ENCODE peak calls at places on chromosomes 11 and 22, in seven cellular contexts. One of them, this sample, is unnamed.

GRCh38 chr22:20131856-20132685 is 467 bp downstream of the ZDHHC8 start:
- DNase-seq in K562: peak
- DNase-seq in H1: no peak
- DNase-seq in HepG2: no peak
- DNase-seq in SK-N-SH: peak
- DNase-seq in HCT116: no peak
- DNase-seq in GM12878: no peak
- DNase-seq in this sample: no peak

GRCh38 chr11:29623144-29623722 is 393.6 kb downstream of the KCNA4 start:
- DNase-seq in K562: no peak
- DNase-seq in H1: peak
- DNase-seq in HepG2: no peak
- DNase-seq in SK-N-SH: no peak
- DNase-seq in HCT116: no peak
- DNase-seq in GM12878: no peak
- DNase-seq in this sample: no peak

GRCh38 chr22:33851240-33851639 is 69.0 kb downstream of the LARGE1 start:
- DNase-seq in K562: no peak
- DNase-seq in H1: no peak
- DNase-seq in HepG2: no peak
- DNase-seq in SK-N-SH: no peak
- DNase-seq in HCT116: no peak
- DNase-seq in GM12878: no peak
- DNase-seq in this sample: no peak

GRCh38 chr22:19679476-19680099 is 34.7 kb upstream of the SEPTIN5 start:
- DNase-seq in K562: peak
- DNase-seq in H1: no peak
- DNase-seq in HepG2: no peak
- DNase-seq in SK-N-SH: peak
- DNase-seq in HCT116: no peak
- DNase-seq in GM12878: no peak
- DNase-seq in this sample: no peak

GRCh38 chr11:108498046-108498815 is at the start of gene POGLUT3:
- DNase-seq in K562: peak
- DNase-seq in H1: peak
- DNase-seq in HepG2: peak
- DNase-seq in SK-N-SH: peak
- DNase-seq in HCT116: no peak
- DNase-seq in GM12878: no peak
- DNase-seq in this sample: peak

GRCh38 chr11:47433157-47433556 is 6.9 kb upstream of the PSMC3 start:
- DNase-seq in K562: no peak
- DNase-seq in H1: no peak
- DNase-seq in HepG2: peak
- DNase-seq in SK-N-SH: no peak
- DNase-seq in HCT116: no peak
- DNase-seq in GM12878: no peak
- DNase-seq in this sample: no peak

GRCh38 chr11:75668508-75669297 is at the start of gene MAP6:
- DNase-seq in K562: peak
- DNase-seq in H1: no peak
- DNase-seq in HepG2: no peak
- DNase-seq in SK-N-SH: peak
- DNase-seq in HCT116: no peak
- DNase-seq in GM12878: no peak
- DNase-seq in this sample: no peak

GRCh38 chr11:127059286-127060200 is 59.0 kb upstream of the KIRREL3 start:
- DNase-seq in K562: no peak
- DNase-seq in H1: no peak
- DNase-seq in HepG2: no peak
- DNase-seq in SK-N-SH: no peak
- DNase-seq in HCT116: no peak
- DNase-seq in GM12878: no peak
- DNase-seq in this sample: no peak

GRCh38 chr11:71451596-71452353 is 1.2 kb upstream of the NADSYN1 start:
- DNase-seq in K562: peak
- DNase-seq in H1: peak
- DNase-seq in HepG2: peak
- DNase-seq in SK-N-SH: no peak
- DNase-seq in HCT116: no peak
- DNase-seq in GM12878: no peak
- DNase-seq in this sample: peak

GRCh38 chr11:8567597-8568198 is 26.3 kb downstream of the STK33 start:
- DNase-seq in K562: no peak
- DNase-seq in H1: no peak
- DNase-seq in HepG2: no peak
- DNase-seq in SK-N-SH: no peak
- DNase-seq in HCT116: no peak
- DNase-seq in GM12878: no peak
- DNase-seq in this sample: no peak

GRCh38 chr11:74952752-74953151 is 3.7 kb downstream of the SPCS2 start:
- DNase-seq in K562: no peak
- DNase-seq in H1: no peak
- DNase-seq in HepG2: no peak
- DNase-seq in SK-N-SH: no peak
- DNase-seq in HCT116: no peak
- DNase-seq in GM12878: no peak
- DNase-seq in this sample: no peak

GRCh38 chr11:117492578-117493251 is 165.1 kb downstream of the CEP164 start:
- DNase-seq in K562: no peak
- DNase-seq in H1: peak
- DNase-seq in HepG2: no peak
- DNase-seq in SK-N-SH: peak
- DNase-seq in HCT116: no peak
- DNase-seq in GM12878: no peak
- DNase-seq in this sample: no peak

GRCh38 chr11:96306933-96307747 is 35.9 kb downstream of the MAML2 start:
- DNase-seq in K562: peak
- DNase-seq in H1: no peak
- DNase-seq in HepG2: peak
- DNase-seq in SK-N-SH: peak
- DNase-seq in HCT116: peak
- DNase-seq in GM12878: no peak
- DNase-seq in this sample: peak

GRCh38 chr11:19868281-19868821 is 155.7 kb downstream of the NAV2 start:
- DNase-seq in K562: no peak
- DNase-seq in H1: no peak
- DNase-seq in HepG2: no peak
- DNase-seq in SK-N-SH: peak
- DNase-seq in HCT116: no peak
- DNase-seq in GM12878: no peak
- DNase-seq in this sample: no peak

GRCh38 chr11:44094260-44094868 is 1.1 kb upstream of the EXT2 start:
- DNase-seq in K562: peak
- DNase-seq in H1: no peak
- DNase-seq in HepG2: peak
- DNase-seq in SK-N-SH: peak
- DNase-seq in HCT116: peak
- DNase-seq in GM12878: no peak
- DNase-seq in this sample: peak

GRCh38 chr11:89168396-89168795 is 9.3 kb upstream of the TYR start:
- DNase-seq in K562: no peak
- DNase-seq in H1: no peak
- DNase-seq in HepG2: no peak
- DNase-seq in SK-N-SH: no peak
- DNase-seq in HCT116: no peak
- DNase-seq in GM12878: no peak
- DNase-seq in this sample: no peak

GRCh38 chr22:29190915-29191314 is 14.8 kb upstream of the EMID1 start:
- DNase-seq in K562: no peak
- DNase-seq in H1: no peak
- DNase-seq in HepG2: no peak
- DNase-seq in SK-N-SH: no peak
- DNase-seq in HCT116: no peak
- DNase-seq in GM12878: no peak
- DNase-seq in this sample: no peak

GRCh38 chr11:60978546-60979380 is 7.3 kb downstream of the CD6 start:
- DNase-seq in K562: no peak
- DNase-seq in H1: no peak
- DNase-seq in HepG2: no peak
- DNase-seq in SK-N-SH: peak
- DNase-seq in HCT116: no peak
- DNase-seq in GM12878: peak
- DNase-seq in this sample: no peak

GRCh38 chr22:31130873-31131272 is 8.1 kb downstream of the INPP5J start:
- DNase-seq in K562: no peak
- DNase-seq in H1: no peak
- DNase-seq in HepG2: peak
- DNase-seq in SK-N-SH: peak
- DNase-seq in HCT116: no peak
- DNase-seq in GM12878: no peak
- DNase-seq in this sample: no peak

GRCh38 chr22:30078320-30079311 is 1.6 kb upstream of the HORMAD2 start:
- DNase-seq in K562: no peak
- DNase-seq in H1: no peak
- DNase-seq in HepG2: no peak
- DNase-seq in SK-N-SH: no peak
- DNase-seq in HCT116: no peak
- DNase-seq in GM12878: peak
- DNase-seq in this sample: no peak

GRCh38 chr11:1039481-1040427 is 3.2 kb upstream of the MUC6 start:
- DNase-seq in K562: no peak
- DNase-seq in H1: no peak
- DNase-seq in HepG2: no peak
- DNase-seq in SK-N-SH: no peak
- DNase-seq in HCT116: no peak
- DNase-seq in GM12878: no peak
- DNase-seq in this sample: no peak

GRCh38 chr11:102318469-102318868 is 1.2 kb downstream of the BIRC3 start:
- DNase-seq in K562: no peak
- DNase-seq in H1: no peak
- DNase-seq in HepG2: no peak
- DNase-seq in SK-N-SH: no peak
- DNase-seq in HCT116: no peak
- DNase-seq in GM12878: no peak
- DNase-seq in this sample: no peak

GRCh38 chr11:124759268-124760204 is 2.6 kb downstream of the ESAM start:
- DNase-seq in K562: no peak
- DNase-seq in H1: no peak
- DNase-seq in HepG2: no peak
- DNase-seq in SK-N-SH: peak
- DNase-seq in HCT116: no peak
- DNase-seq in GM12878: no peak
- DNase-seq in this sample: no peak

GRCh38 chr11:43916621-43917020 is 25.8 kb upstream of the C11orf96 start:
- DNase-seq in K562: no peak
- DNase-seq in H1: no peak
- DNase-seq in HepG2: no peak
- DNase-seq in SK-N-SH: peak
- DNase-seq in HCT116: no peak
- DNase-seq in GM12878: no peak
- DNase-seq in this sample: no peak

GRCh38 chr22:43582394-43582793 is 170.6 kb downstream of the MPPED1 start:
- DNase-seq in K562: no peak
- DNase-seq in H1: no peak
- DNase-seq in HepG2: no peak
- DNase-seq in SK-N-SH: no peak
- DNase-seq in HCT116: no peak
- DNase-seq in GM12878: no peak
- DNase-seq in this sample: no peak

DNA sequence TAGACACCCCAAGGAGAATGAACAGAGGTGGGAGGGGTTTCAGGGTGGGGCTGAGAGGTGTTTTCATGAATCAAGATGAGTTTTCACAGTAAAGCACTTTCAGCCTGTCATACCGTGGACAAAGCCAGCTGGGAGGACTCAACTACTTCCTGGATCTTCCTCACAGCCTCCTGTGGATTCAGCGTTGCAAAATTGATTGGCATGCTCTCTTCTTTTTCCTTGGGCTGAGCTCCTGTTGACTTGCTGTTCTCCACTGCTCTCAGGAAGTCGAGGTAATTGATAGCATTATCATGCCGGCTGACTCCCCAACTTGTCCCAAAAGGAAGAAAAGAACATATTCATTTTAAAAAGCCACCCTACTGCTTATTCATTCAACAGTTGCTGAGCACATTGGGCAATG is 168.5 kb downstream of the MPPED1 start:
- DNase-seq in K562: no peak
- DNase-seq in H1: no peak
- DNase-seq in HepG2: no peak
- DNase-seq in SK-N-SH: no peak
- DNase-seq in HCT116: no peak
- DNase-seq in GM12878: no peak
- DNase-seq in this sample: no peak
- TF ChIP-seq JUND in K562: no peak
- TF ChIP-seq JUND in H1: no peak
- TF ChIP-seq JUND in HepG2: no peak
- TF ChIP-seq JUND in SK-N-SH: no peak
- TF ChIP-seq JUND in HCT116: no peak
- TF ChIP-seq JUND in GM12878: no peak
- TF ChIP-seq JUND in this sample: no peak

DNA sequence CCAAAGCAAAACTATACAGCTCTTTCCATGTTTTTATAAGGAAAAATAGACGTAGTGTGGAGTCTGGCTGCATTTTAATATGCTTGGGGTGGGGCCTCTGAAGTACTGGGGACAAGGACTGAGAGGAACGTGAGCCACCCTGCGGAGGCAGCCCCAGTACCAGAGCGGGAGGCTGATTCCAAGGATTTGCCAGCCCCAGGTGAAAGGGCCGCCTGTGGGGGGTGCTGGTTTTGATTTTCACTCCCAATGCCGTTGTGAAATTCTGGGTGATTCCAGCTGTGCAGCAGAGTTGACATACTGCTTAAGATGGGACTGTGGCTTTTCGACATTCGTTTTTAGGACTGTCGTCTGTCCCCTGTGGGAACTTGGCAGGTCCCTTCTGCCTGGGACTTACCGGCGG is 370.8 kb downstream of the TBC1D22A start:
- DNase-seq in K562: no peak
- DNase-seq in H1: no peak
- DNase-seq in HepG2: no peak
- DNase-seq in SK-N-SH: no peak
- DNase-seq in HCT116: no peak
- DNase-seq in GM12878: no peak
- DNase-seq in this sample: no peak
- TF ChIP-seq JUND in K562: no peak
- TF ChIP-seq JUND in H1: no peak
- TF ChIP-seq JUND in HepG2: no peak
- TF ChIP-seq JUND in SK-N-SH: no peak
- TF ChIP-seq JUND in HCT116: no peak
- TF ChIP-seq JUND in GM12878: no peak
- TF ChIP-seq JUND in this sample: no peak

DNA sequence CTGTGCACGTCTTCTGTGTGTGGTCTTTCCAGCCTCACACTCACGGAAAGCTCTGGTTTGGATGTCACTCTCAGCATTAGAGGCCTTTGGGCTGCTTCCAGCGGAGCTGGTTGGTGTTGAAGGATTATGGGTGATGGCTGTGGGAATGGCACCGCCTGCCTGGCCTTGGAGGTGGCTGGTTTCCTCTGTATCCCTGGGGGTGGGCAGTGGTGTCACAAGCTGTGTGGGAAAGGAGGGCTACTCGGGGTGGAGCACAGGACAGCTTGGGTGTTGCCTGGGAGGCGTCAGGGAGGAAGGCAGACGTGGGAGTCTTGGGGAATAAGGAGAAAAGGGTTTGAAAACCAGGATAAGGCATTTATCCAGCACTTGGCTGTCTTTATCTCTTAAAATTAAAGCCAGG is 71.8 kb downstream of the ADAMTS15 start:
- DNase-seq in K562: no peak
- DNase-seq in H1: no peak
- DNase-seq in HepG2: no peak
- DNase-seq in SK-N-SH: no peak
- DNase-seq in HCT116: no peak
- DNase-seq in GM12878: no peak
- DNase-seq in this sample: no peak
- TF ChIP-seq JUND in K562: no peak
- TF ChIP-seq JUND in H1: no peak
- TF ChIP-seq JUND in HepG2: no peak
- TF ChIP-seq JUND in SK-N-SH: no peak
- TF ChIP-seq JUND in HCT116: no peak
- TF ChIP-seq JUND in GM12878: no peak
- TF ChIP-seq JUND in this sample: no peak

GRCh38 chr11:103927535-103927934 is 108.9 kb upstream of the DDI1 start:
- DNase-seq in K562: no peak
- DNase-seq in H1: no peak
- DNase-seq in HepG2: no peak
- DNase-seq in SK-N-SH: peak
- DNase-seq in HCT116: no peak
- DNase-seq in GM12878: no peak
- DNase-seq in this sample: peak
- TF ChIP-seq JUND in K562: no peak
- TF ChIP-seq JUND in H1: no peak
- TF ChIP-seq JUND in HepG2: no peak
- TF ChIP-seq JUND in SK-N-SH: no peak
- TF ChIP-seq JUND in HCT116: no peak
- TF ChIP-seq JUND in GM12878: no peak
- TF ChIP-seq JUND in this sample: no peak